ENCODE peak calls at places on chromosomes 2 and 18, in five cellular contexts. X is GM23338, L is cardiac fibroblast, U is chondrocyte, G is neural progenitor cell. R is an unnamed sample.

GRCh38 chr2:97718942-97719341 is 5.6 kb downstream of the ZAP70 start:
- DNase-seq in X (no peak), L (no peak), U (peak), G (no peak), R (no peak)

GRCh38 chr2:41933585-41934322 is 114.1 kb upstream of the PKDCC start:
- DNase-seq in X (no peak), L (peak), U (no peak), G (no peak), R (no peak)

GRCh38 chr2:177822941-177823340 is 249.6 kb downstream of the PDE11A start:
- DNase-seq in X (no peak), L (no peak), U (no peak), G (no peak), R (no peak)

GRCh38 chr2:195613922-195614321 is 43.1 kb upstream of the SLC39A10 start:
- DNase-seq in X (no peak), L (peak), U (no peak), G (no peak), R (no peak)

GRCh38 chr2:173656086-173656485 is 301.4 kb downstream of the CDCA7 start:
- DNase-seq in X (no peak), L (peak), U (no peak), G (no peak), R (no peak)

GRCh38 chr2:183291436-183291835 is 167.2 kb downstream of the NUP35 start:
- DNase-seq in X (no peak), L (no peak), U (no peak), G (no peak), R (no peak)

GRCh38 chr2:177984739-177985138 is 87.8 kb downstream of the PDE11A start:
- DNase-seq in X (no peak), L (no peak), U (no peak), G (no peak), R (no peak)

GRCh38 chr2:39202639-39203369 is 41.0 kb downstream of the CDKL4 start:
- DNase-seq in X (peak), L (no peak), U (no peak), G (no peak), R (no peak)

GRCh38 chr2:45826889-45827635 is 175.6 kb downstream of the PRKCE start:
- DNase-seq in X (no peak), L (peak), U (no peak), G (no peak), R (no peak)

GRCh38 chr2:230216489-230216888 is 3.3 kb downstream of the SP110 start:
- DNase-seq in X (no peak), L (no peak), U (no peak), G (no peak), R (no peak)

GRCh38 chr2:151357359-151357758 is at the start of gene TNFAIP6:
- DNase-seq in X (peak), L (peak), U (no peak), G (no peak), R (no peak)

GRCh38 chr18:79938196-79938595 is 13.3 kb downstream of the SLC66A2 start:
- DNase-seq in X (no peak), L (no peak), U (peak), G (no peak), R (no peak)

GRCh38 chr18:4455113-4455811 is at the start of gene DLGAP1:
- DNase-seq in X (peak), L (peak), U (peak), G (peak), R (peak)

GRCh38 chr2:220499281-220499680 is 871.9 kb downstream of the SLC4A3 start:
- DNase-seq in X (no peak), L (peak), U (no peak), G (peak), R (no peak)

GRCh38 chr2:9327873-9328352 is 95.4 kb downstream of the ITGB1BP1 start:
- DNase-seq in X (no peak), L (no peak), U (no peak), G (no peak), R (no peak)

GRCh38 chr2:230974096-230974913 is 21.6 kb upstream of the SPATA3 start:
- DNase-seq in X (no peak), L (peak), U (no peak), G (no peak), R (peak)

GRCh38 chr18:79064228-79064627 is 5.0 kb upstream of the ATP9B start:
- DNase-seq in X (no peak), L (no peak), U (no peak), G (no peak), R (no peak)

GRCh38 chr2:3543023-3543683 is 15.0 kb downstream of the RNASEH1 start:
- DNase-seq in X (no peak), L (no peak), U (no peak), G (no peak), R (no peak)

GRCh38 chr2:3535794-3536681 is 16.7 kb upstream of the ADI1 start:
- DNase-seq in X (no peak), L (peak), U (no peak), G (no peak), R (no peak)

GRCh38 chr2:3542107-3542506 is 16.0 kb downstream of the RNASEH1 start:
- DNase-seq in X (no peak), L (no peak), U (no peak), G (no peak), R (no peak)

GRCh38 chr2:3536682-3537632 is 17.6 kb upstream of the ADI1 start:
- DNase-seq in X (peak), L (peak), U (no peak), G (peak), R (no peak)

DNA sequence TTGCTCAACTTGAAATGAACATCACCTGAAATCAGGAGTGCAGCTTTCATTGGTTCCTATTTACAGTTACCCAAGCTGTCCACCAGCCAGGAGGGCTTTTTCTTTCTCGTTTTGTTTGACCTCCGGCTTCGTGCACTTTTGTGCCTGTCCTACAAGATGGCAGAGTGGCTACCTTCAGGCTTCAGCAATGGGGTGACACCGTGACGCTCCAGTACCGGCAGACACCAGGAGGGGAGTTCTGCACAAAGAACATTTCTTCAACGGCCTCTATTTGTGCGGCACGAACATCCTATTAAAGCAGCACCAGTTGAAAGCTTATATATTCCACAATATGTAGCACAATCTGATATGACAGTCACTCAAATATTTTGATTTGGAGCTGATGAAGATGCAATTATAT is 18.3 kb downstream of the RNASEH1 start:
- DNase-seq in X (peak), L (no peak), U (no peak), G (no peak), R (no peak)
- TF ChIP-seq CTCF in X (no peak), L (no peak), U (no peak), G (no peak), R (no peak)

GRCh38 chr2:113228991-113229716 is 49.6 kb downstream of the PAX8 start:
- DNase-seq in X (peak), L (no peak), U (no peak), G (no peak), R (no peak)
- TF ChIP-seq CTCF in X (peak), L (no peak), U (no peak), G (no peak), R (no peak)

DNA sequence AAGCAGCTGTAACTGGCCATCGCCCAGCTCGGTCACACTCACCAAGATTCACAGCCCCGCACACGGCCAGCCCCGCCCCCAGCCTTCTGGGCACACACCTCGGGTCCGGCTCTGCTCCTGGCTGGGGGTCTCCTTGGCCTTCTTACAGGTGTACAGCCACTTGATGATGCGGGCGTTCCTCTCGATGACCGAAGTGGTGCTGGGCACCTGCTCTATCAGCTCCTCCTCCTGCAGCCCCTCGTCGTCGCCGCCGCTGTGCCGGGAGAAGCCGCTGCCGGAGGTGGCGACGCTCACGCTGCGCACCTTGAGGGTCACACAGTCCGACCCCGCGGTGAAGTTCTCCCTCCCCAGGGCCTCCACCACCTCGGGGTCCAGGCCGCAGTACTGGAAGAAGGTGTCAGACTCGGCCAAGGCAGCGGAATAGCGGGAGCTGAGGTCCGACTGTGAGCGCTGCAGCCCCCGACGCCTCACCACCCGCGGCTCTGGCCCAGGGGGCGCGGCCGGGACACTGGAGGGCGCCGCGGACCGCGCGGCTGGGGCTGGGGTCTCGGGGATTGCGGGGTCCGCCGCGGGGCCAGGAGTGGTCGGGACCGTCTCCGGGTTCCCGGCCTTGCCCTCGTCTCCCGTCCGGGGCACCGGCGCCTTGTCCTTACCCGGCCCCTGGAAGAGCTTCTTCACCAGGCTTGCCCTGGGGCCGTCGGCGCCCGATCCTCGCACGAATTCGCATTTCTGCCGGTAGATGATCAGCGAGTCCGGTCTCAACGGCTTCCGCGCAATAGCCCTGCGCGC is 769 bp downstream of the FAM110C start:
- DNase-seq in X (peak), L (no peak), U (no peak), G (peak), R (no peak)
- TF ChIP-seq CTCF in X (no peak), L (no peak), U (no peak), G (no peak), R (no peak)

DNA sequence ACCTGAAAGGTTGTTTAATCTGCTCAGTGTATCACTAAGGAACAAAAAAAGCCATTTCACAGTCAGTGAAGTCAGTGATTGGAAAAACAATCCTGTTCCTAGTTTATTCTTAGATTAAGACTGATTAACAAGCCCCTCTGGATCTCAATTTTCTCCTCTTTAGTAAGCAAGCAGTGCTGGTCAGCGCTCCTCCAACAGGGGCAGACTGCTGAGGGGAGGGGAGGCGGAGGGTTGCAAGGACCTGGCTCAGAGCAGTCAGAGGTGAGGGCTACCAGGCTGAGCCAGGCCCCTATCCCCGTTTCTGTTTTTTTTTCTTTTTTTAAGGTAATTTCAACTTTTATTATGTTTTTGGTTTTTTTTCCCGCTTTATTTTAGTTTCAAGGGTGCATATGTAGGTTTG is 24.7 kb upstream of the KCNS3 start:
- DNase-seq in X (peak), L (no peak), U (no peak), G (peak), R (no peak)
- TF ChIP-seq CTCF in X (peak), L (no peak), U (no peak), G (no peak), R (no peak)

DNA sequence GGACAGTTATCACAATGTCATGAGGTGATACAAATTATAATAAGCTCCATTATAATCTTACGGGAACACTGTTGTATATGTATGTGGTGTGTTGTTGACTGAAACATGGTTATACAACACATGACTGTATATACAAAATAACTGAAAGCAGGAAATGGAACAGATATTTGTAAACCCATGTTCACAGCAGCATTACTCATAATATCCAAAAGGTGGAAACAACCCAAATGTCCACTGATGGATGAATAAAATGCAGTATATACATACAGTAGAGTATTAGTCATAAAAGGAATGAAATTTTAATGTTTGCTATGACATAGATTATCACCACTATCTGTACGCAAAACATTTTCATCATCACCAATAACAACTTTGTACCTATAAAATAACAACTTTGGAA is 107.3 kb downstream of the USP34 start:
- DNase-seq in X (no peak), L (no peak), U (no peak), G (no peak), R (no peak)
- TF ChIP-seq CTCF in X (no peak), L (no peak), U (no peak), G (no peak), R (no peak)

GRCh38 chr18:51614967-51615571 is 417.6 kb upstream of the MEX3C start:
- DNase-seq in X (no peak), L (peak), U (no peak), G (no peak), R (no peak)
- TF ChIP-seq CTCF in X (no peak), L (no peak), U (no peak), G (no peak), R (no peak)

R was measured in GM13976.